ENCODE peak calls at places on chromosomes 13 and 19, in six cellular contexts. J is globus pallidus, Q is ascending aorta, B is EL, R is renal cortical epithelial cell, H is A549. O is an unnamed sample.

GRCh38 chr13:35917252-35917941 is 213.8 kb downstream of the DCLK1 start:
- DNase-seq in R (peak), H (no peak), B (peak), J (no peak), Q (no peak), O (peak)

GRCh38 chr13:20160346-20161274 is at the start of gene GJA3:
- DNase-seq in J (no peak), Q (no peak), H (peak), B (peak), R (no peak), O (no peak)

GRCh38 chr19:14337510-14337909 is 43.7 kb upstream of the ADGRE5 start:
- DNase-seq in B (no peak), Q (no peak), H (peak), J (no peak), R (no peak), O (no peak)

GRCh38 chr19:39679791-39680168 is 24.1 kb downstream of the LGALS16 start:
- DNase-seq in B (no peak), J (no peak), R (no peak), Q (no peak), H (no peak), O (no peak)

GRCh38 chr19:32339988-32340874 is 5.2 kb upstream of the ZNF507 start:
- DNase-seq in R (peak), H (peak), B (peak), Q (peak), J (peak), O (peak)

GRCh38 chr13:51643882-51644281 is 59.6 kb downstream of the WDFY2 start:
- DNase-seq in J (no peak), R (peak), Q (no peak), B (peak), H (peak), O (no peak)

GRCh38 chr19:16571689-16572331 is 405 bp downstream of the SLC35E1 start:
- DNase-seq in J (no peak), B (peak), H (no peak), Q (no peak), R (no peak), O (no peak)

GRCh38 chr13:113364371-113364932 is 522 bp upstream of the GRTP1 start:
- DNase-seq in J (no peak), B (no peak), Q (peak), H (peak), R (no peak), O (no peak)

GRCh38 chr13:110246530-110246929 is 60.4 kb downstream of the COL4A1 start:
- DNase-seq in R (no peak), H (no peak), B (peak), Q (peak), J (no peak), O (no peak)

GRCh38 chr13:20401586-20401957 is 124.1 kb downstream of the CRYL1 start:
- DNase-seq in J (no peak), R (no peak), Q (no peak), H (no peak), B (no peak), O (no peak)

GRCh38 chr13:91904005-91904404 is 505.6 kb downstream of the GPC5 start:
- DNase-seq in B (no peak), R (peak), H (no peak), Q (no peak), J (no peak), O (no peak)

GRCh38 chr13:51585234-51585672 is 991 bp downstream of the WDFY2 start:
- DNase-seq in B (peak), H (no peak), R (peak), J (peak), Q (no peak), O (peak)

GRCh38 chr19:2523630-2524311 is 47.8 kb downstream of the GADD45B start:
- DNase-seq in J (no peak), H (peak), Q (peak), R (no peak), B (peak), O (no peak)

GRCh38 chr13:109740721-109741120 is 45.7 kb downstream of the IRS2 start:
- DNase-seq in J (no peak), H (no peak), B (no peak), Q (no peak), R (no peak), O (no peak)

GRCh38 chr13:107873908-107874307 is 341.4 kb downstream of the LIG4 start:
- DNase-seq in R (no peak), B (no peak), J (no peak), H (no peak), Q (no peak), O (no peak)

GRCh38 chr13:90696656-90697055 is 650.8 kb upstream of the MIR17HG start:
- DNase-seq in B (no peak), J (no peak), Q (no peak), H (no peak), R (no peak), O (no peak)

GRCh38 chr19:4807188-4807587 is 15.7 kb downstream of the FEM1A start:
- DNase-seq in J (peak), H (no peak), R (no peak), Q (no peak), B (no peak), O (peak)

GRCh38 chr19:30518965-30519606 is 146.9 kb downstream of the ZNF536 start:
- DNase-seq in B (no peak), J (no peak), H (no peak), Q (no peak), R (no peak), O (no peak)

GRCh38 chr13:97257228-97257755 is 35.2 kb downstream of the MBNL2 start:
- DNase-seq in J (no peak), B (no peak), Q (no peak), H (no peak), R (no peak), O (no peak)

GRCh38 chr13:93058301-93058700 is 168.3 kb upstream of the GPC6 start:
- DNase-seq in B (no peak), R (no peak), Q (no peak), J (no peak), H (no peak), O (no peak)